ENCODE peak calls at places on chromosome 11, in seven cellular contexts. L is neural crest cell, A is lower leg skin, M is GM18507, F is fibroblast of the aortic adventitia, Y is GM12891, W is hippocampal formation. S is an unnamed sample.
A peak's percentile ranks its signal among the peaks of the same experiment; 100 is the strongest.

GRCh38 chr11:61921446-61921845 is 4.1 kb upstream of the RAB3IL1 start:
- DNase-seq in L (no peak), A (peak; percentile 12), M (no peak), F (no peak), Y (no peak), W (no peak), S (no peak)

GRCh38 chr11:16012125-16012751 is 344.1 kb downstream of the SOX6 start:
- DNase-seq in L (no peak), A (no peak), M (no peak), F (no peak), Y (no peak), W (no peak), S (no peak)

GRCh38 chr11:47215366-47215925 is 672 bp downstream of the DDB2 start:
- DNase-seq in L (no peak), A (no peak), M (no peak), F (no peak), Y (no peak), W (no peak), S (no peak)

GRCh38 chr11:45771194-45771941 is 33.6 kb upstream of the SLC35C1 start:
- DNase-seq in L (peak; percentile 87), A (peak; percentile 43), M (peak; percentile 26), F (peak; percentile 47), Y (peak; percentile 49), W (peak; percentile 75), S (peak; percentile 75)

GRCh38 chr11:16561150-16561549 is 177.3 kb upstream of the C11orf58 start:
- DNase-seq in L (no peak), A (no peak), M (no peak), F (no peak), Y (no peak), W (no peak), S (no peak)

GRCh38 chr11:69665669-69666068 is 9.5 kb downstream of the LTO1 start:
- DNase-seq in L (no peak), A (no peak), M (no peak), F (no peak), Y (no peak), W (no peak), S (no peak)

GRCh38 chr11:67998150-67999045 is 5.5 kb downstream of the UNC93B1 start:
- DNase-seq in L (no peak), A (no peak), M (no peak), F (no peak), Y (no peak), W (no peak), S (no peak)

GRCh38 chr11:27807594-27807993 is 107.3 kb upstream of the BDNF start:
- DNase-seq in L (no peak), A (no peak), M (no peak), F (peak; percentile 17), Y (no peak), W (no peak), S (no peak)

GRCh38 chr11:47348859-47349258 is 3.6 kb downstream of the MYBPC3 start:
- DNase-seq in L (peak; percentile 39), A (no peak), M (peak; percentile 37), F (peak; percentile 18), Y (peak; percentile 53), W (no peak), S (peak; percentile 49)

GRCh38 chr11:69257838-69258658 is 35.9 kb upstream of the MYEOV start:
- DNase-seq in L (no peak), A (no peak), M (no peak), F (no peak), Y (no peak), W (no peak), S (no peak)

GRCh38 chr11:61153593-61154090 is 7.6 kb downstream of the VPS37C start:
- DNase-seq in L (no peak), A (no peak), M (no peak), F (peak; percentile 26), Y (no peak), W (no peak), S (no peak)

GRCh38 chr11:1301220-1302000 is 8.0 kb downstream of the TOLLIP start:
- DNase-seq in L (no peak), A (no peak), M (no peak), F (no peak), Y (no peak), W (no peak), S (no peak)

GRCh38 chr11:84381666-84382065 is 1095.5 kb upstream of the CCDC90B start:
- DNase-seq in L (no peak), A (no peak), M (no peak), F (no peak), Y (no peak), W (no peak), S (no peak)

GRCh38 chr11:109933126-109933525 is 160.1 kb upstream of the ZC3H12C start:
- DNase-seq in L (no peak), A (no peak), M (no peak), F (peak; percentile 55), Y (no peak), W (no peak), S (no peak)

GRCh38 chr11:65569973-65570918 is at the start of gene ZNRD2:
- DNase-seq in L (peak; percentile 94), A (peak; percentile 95), M (peak; percentile 91), F (peak; percentile 98), Y (peak; percentile 97), W (peak; percentile 97), S (peak; percentile 96)

GRCh38 chr11:113779496-113779895 is at the start of gene CLDN25:
- DNase-seq in L (no peak), A (no peak), M (no peak), F (no peak), Y (no peak), W (no peak), S (no peak)

GRCh38 chr11:14411818-14412217 is 52.8 kb upstream of the RRAS2 start:
- DNase-seq in L (no peak), A (peak; percentile 59), M (no peak), F (peak; percentile 93), Y (no peak), W (no peak), S (no peak)

S was measured in HEK293T.